ENCODE peak calls at places on chromosome 19, in five cellular contexts. M is GM13976; C is endothelial cell; H is stimulated activated CD4-positive, alpha-beta T cell treated with anti-CD3 and anti-CD28 coated beads, TNF-alpha, amount 100 ng/mL, for 48 hours; Z is GOT3. B is an unnamed sample.

GRCh38 chr19:32067686-32068085 is 277.7 kb upstream of the ZNF507 start:
- DNase-seq in H (no peak), Z (no peak), M (no peak), C (no peak), B (no peak)

GRCh38 chr19:17579523-17580244 is 24.2 kb downstream of the COLGALT1 start:
- DNase-seq in M (peak), H (no peak), Z (no peak), C (peak), B (no peak)

GRCh38 chr19:46608581-46609345 is 7.6 kb downstream of the CALM3 start:
- DNase-seq in Z (no peak), M (peak), C (no peak), H (no peak), B (no peak)

GRCh38 chr19:32104465-32105235 is 240.8 kb upstream of the ZNF507 start:
- DNase-seq in H (no peak), M (no peak), Z (no peak), C (no peak), B (no peak)

GRCh38 chr19:14871619-14872230 is 14.2 kb downstream of the OR7A17 start:
- DNase-seq in C (no peak), H (no peak), Z (no peak), M (peak), B (no peak)

GRCh38 chr19:16441661-16442071 is 30.1 kb downstream of the EPS15L1 start:
- DNase-seq in C (peak), M (no peak), H (no peak), Z (no peak), B (no peak)

GRCh38 chr19:46984077-46985010 is 35.3 kb upstream of the NPAS1 start:
- DNase-seq in Z (no peak), M (no peak), C (no peak), H (no peak), B (no peak)

GRCh38 chr19:33301011-33301899 is 1.1 kb downstream of the CEBPA start:
- DNase-seq in M (peak), H (no peak), Z (no peak), C (peak), B (no peak)

GRCh38 chr19:41186971-41187883 is 5.8 kb upstream of the CYP2S1 start:
- DNase-seq in C (no peak), M (no peak), H (no peak), Z (no peak), B (no peak)

GRCh38 chr19:2014081-2014693 is 1.3 kb downstream of the BTBD2 start:
- DNase-seq in C (no peak), Z (no peak), M (no peak), H (no peak), B (no peak)

GRCh38 chr19:18408053-18408476 is 10.6 kb upstream of the LRRC25 start:
- DNase-seq in Z (no peak), C (peak), H (peak), M (peak), B (no peak)

GRCh38 chr19:10872551-10873107 is 1.3 kb downstream of the CARM1 start:
- DNase-seq in H (no peak), C (no peak), Z (no peak), M (no peak), B (no peak)

GRCh38 chr19:13163609-13164364 is 13.6 kb downstream of the IER2 start:
- DNase-seq in H (no peak), M (peak), C (peak), Z (peak), B (no peak)

GRCh38 chr19:14434157-14434501 is 1.0 kb downstream of the PKN1 start:
- DNase-seq in Z (no peak), C (no peak), M (no peak), H (no peak), B (no peak)

GRCh38 chr19:46591254-46591653 is 9.9 kb upstream of the CALM3 start:
- DNase-seq in H (no peak), Z (no peak), M (no peak), C (no peak), B (no peak)

GRCh38 chr19:32671883-32672282 is 3.1 kb downstream of the ANKRD27 start:
- DNase-seq in H (no peak), M (no peak), C (no peak), Z (no peak), B (no peak)

B was measured in NCI-H446 treated with DMSO at 0.1 percent for 48 hours.